ENCODE peak calls at places on chromosomes 1 and 21, in eight cellular contexts. E is AG09309, F is mesendoderm, U is left lung, X is body of pancreas, A is dorsolateral prefrontal cortex, S is upper lobe of right lung, H is cardiac muscle cell. W is an unnamed sample.

GRCh38 chr1:201742476-201742875 is 86.5 kb upstream of the IPO9 start:
- DNase-seq in E (no peak), F (no peak), U (no peak), X (no peak), A (no peak), S (no peak), H (peak), W (no peak)

GRCh38 chr1:165162671-165163241 is 193.8 kb downstream of the LMX1A start:
- DNase-seq in E (no peak), F (peak), U (no peak), X (peak), A (no peak), S (no peak), H (peak), W (no peak)

GRCh38 chr21:23217597-23217996 is 2219.4 kb downstream of the NCAM2 start:
- DNase-seq in E (no peak), F (peak), U (no peak), X (no peak), A (no peak), S (no peak), H (no peak), W (no peak)

GRCh38 chr1:160949881-160950280 is 4.7 kb downstream of the ITLN2 start:
- DNase-seq in E (no peak), F (no peak), U (no peak), X (no peak), A (no peak), S (no peak), H (no peak), W (no peak)

GRCh38 chr1:64469121-64469520 is 808 bp upstream of the CACHD1 start:
- DNase-seq in E (no peak), F (no peak), U (no peak), X (peak), A (no peak), S (no peak), H (no peak), W (no peak)

GRCh38 chr21:36966066-36966845 is at the start of gene HLCS:
- DNase-seq in E (no peak), F (peak), U (peak), X (peak), A (peak), S (peak), H (peak), W (no peak)

GRCh38 chr1:95948023-95948422 is 714.0 kb downstream of the RWDD3 start:
- DNase-seq in E (no peak), F (peak), U (no peak), X (no peak), A (no peak), S (no peak), H (no peak), W (no peak)

GRCh38 chr1:193031431-193031830 is 27.7 kb downstream of the UCHL5 start:
- DNase-seq in E (no peak), F (no peak), U (no peak), X (no peak), A (no peak), S (no peak), H (peak), W (no peak)

GRCh38 chr1:214494706-214495105 is 56.7 kb downstream of the PTPN14 start:
- DNase-seq in E (no peak), F (peak), U (no peak), X (no peak), A (no peak), S (no peak), H (no peak), W (no peak)

GRCh38 chr1:231493421-231494185 is 34.9 kb upstream of the TSNAX start:
- DNase-seq in E (no peak), F (peak), U (no peak), X (no peak), A (no peak), S (no peak), H (peak), W (peak)

GRCh38 chr21:29235714-29236197 is 63.0 kb upstream of the BACH1 start:
- DNase-seq in E (no peak), F (no peak), U (no peak), X (no peak), A (no peak), S (no peak), H (no peak), W (no peak)

GRCh38 chr1:6127587-6128163 is 52.4 kb downstream of the CHD5 start:
- DNase-seq in E (no peak), F (peak), U (peak), X (peak), A (no peak), S (peak), H (peak), W (no peak)

GRCh38 chr1:192516776-192517297 is 58.7 kb upstream of the RGS1 start:
- DNase-seq in E (peak), F (no peak), U (no peak), X (no peak), A (no peak), S (no peak), H (no peak), W (peak)

GRCh38 chr1:205505791-205506190 is 1.3 kb downstream of the CDK18 start:
- DNase-seq in E (no peak), F (no peak), U (no peak), X (peak), A (no peak), S (peak), H (no peak), W (no peak)

GRCh38 chr1:23217421-23218115 is at the start of gene HTR1D:
- DNase-seq in E (no peak), F (peak), U (no peak), X (peak), A (no peak), S (no peak), H (no peak), W (no peak)

GRCh38 chr1:35398739-35399138 is 130.2 kb downstream of the ZMYM4 start:
- DNase-seq in E (no peak), F (no peak), U (no peak), X (no peak), A (no peak), S (no peak), H (no peak), W (no peak)

GRCh38 chr1:92488832-92489231 is 2.1 kb upstream of the GFI1 start:
- DNase-seq in E (no peak), F (no peak), U (no peak), X (no peak), A (no peak), S (no peak), H (peak), W (no peak)

GRCh38 chr1:235972316-235973090 is 92.4 kb downstream of the NID1 start:
- DNase-seq in E (no peak), F (peak), U (no peak), X (no peak), A (no peak), S (no peak), H (peak), W (no peak)

GRCh38 chr1:165947797-165948455 is 120.5 kb downstream of the UCK2 start:
- DNase-seq in E (no peak), F (no peak), U (no peak), X (no peak), A (no peak), S (no peak), H (no peak), W (no peak)

GRCh38 chr1:36154765-36155559 is 998 bp upstream of the MAP7D1 start:
- DNase-seq in E (no peak), F (no peak), U (no peak), X (peak), A (no peak), S (no peak), H (peak), W (no peak)

GRCh38 chr1:231817813-231818212 is 191.2 kb downstream of the DISC1 start:
- DNase-seq in E (no peak), F (no peak), U (no peak), X (no peak), A (no peak), S (no peak), H (no peak), W (no peak)

GRCh38 chr1:241401156-241401555 is 44.2 kb upstream of the RGS7 start:
- DNase-seq in E (no peak), F (no peak), U (no peak), X (no peak), A (no peak), S (no peak), H (peak), W (no peak)

GRCh38 chr1:9289724-9290493 is 2.8 kb upstream of the SPSB1 start:
- DNase-seq in E (peak), F (peak), U (no peak), X (peak), A (no peak), S (no peak), H (peak), W (no peak)

GRCh38 chr1:228213917-228214808 is 6.3 kb downstream of the OBSCN start:
- DNase-seq in E (no peak), F (no peak), U (no peak), X (no peak), A (no peak), S (peak), H (no peak), W (no peak)
- H3K4me3 ChIP-seq in E (peak), F (peak), U (peak), X (no peak), A (peak), S (peak), H (peak), W (peak)

GRCh38 chr1:224529844-224530243 is 86.3 kb upstream of the CNIH3 start:
- DNase-seq in E (no peak), F (no peak), U (no peak), X (no peak), A (no peak), S (no peak), H (no peak), W (no peak)
- H3K4me3 ChIP-seq in E (no peak), F (no peak), U (no peak), X (no peak), A (no peak), S (no peak), H (no peak), W (no peak)

GRCh38 chr1:38783659-38784229 is 75.8 kb downstream of the RRAGC start:
- DNase-seq in E (no peak), F (no peak), U (no peak), X (no peak), A (no peak), S (no peak), H (peak), W (no peak)
- H3K4me3 ChIP-seq in E (no peak), F (no peak), U (no peak), X (no peak), A (peak), S (no peak), H (no peak), W (no peak)

GRCh38 chr1:246155923-246156322 is 351.2 kb downstream of the SMYD3 start:
- DNase-seq in E (peak), F (no peak), U (no peak), X (no peak), A (no peak), S (no peak), H (peak), W (no peak)
- H3K4me3 ChIP-seq in E (no peak), F (no peak), U (no peak), X (no peak), A (no peak), S (no peak), H (no peak), W (no peak)

DNA sequence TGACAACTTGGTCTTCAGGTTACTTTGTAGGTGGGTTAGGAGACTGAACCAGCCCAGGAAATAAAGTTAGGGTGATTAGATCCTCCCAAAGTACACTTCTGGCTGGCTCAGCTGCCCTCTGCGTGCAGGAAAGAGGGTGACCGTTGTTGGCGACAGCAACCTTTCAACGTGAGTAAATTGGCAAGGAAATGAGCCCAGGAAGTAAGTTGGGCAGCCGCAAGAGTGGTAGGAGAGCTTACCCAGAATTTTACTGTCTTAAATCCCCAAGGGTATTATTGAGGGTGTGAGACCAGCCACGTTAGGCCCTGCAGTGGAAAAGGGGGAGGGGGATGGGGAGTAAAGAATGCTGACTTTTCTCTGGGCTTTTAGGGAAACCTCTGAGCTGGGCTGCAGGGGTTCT is 1.6 kb downstream of the TENT5C start:
- DNase-seq in E (no peak), F (peak), U (no peak), X (peak), A (no peak), S (no peak), H (no peak), W (no peak)
- H3K4me3 ChIP-seq in E (no peak), F (no peak), U (peak), X (peak), A (no peak), S (peak), H (no peak), W (peak)

W was measured in SK-N-MC.